ENCODE peak calls at places on chromosomes 2 and 18, in five cellular contexts. S, N, G, W and E are unnamed samples.

GRCh38 chr18:11310476-11311086 is 161.2 kb upstream of the PIEZO2 start:
- DNase-seq in N (peak), W (peak), S (no peak), G (peak), E (no peak)

GRCh38 chr18:60100805-60101204 is 201.0 kb downstream of the PMAIP1 start:
- DNase-seq in S (no peak), N (no peak), W (no peak), G (peak), E (no peak)

GRCh38 chr2:233247744-233248143 is 3.7 kb upstream of the ATG16L1 start:
- DNase-seq in W (no peak), G (peak), N (no peak), S (no peak), E (no peak)

GRCh38 chr2:27085670-27086089 is 892 bp upstream of the KHK start:
- DNase-seq in N (peak), W (peak), S (peak), G (peak), E (no peak)

GRCh38 chr2:146527166-146527565 is 1317.7 kb upstream of the ACVR2A start:
- DNase-seq in S (no peak), G (no peak), N (no peak), W (no peak), E (no peak)

GRCh38 chr2:15640784-15641183 is 49.1 kb downstream of the DDX1 start:
- DNase-seq in N (no peak), G (no peak), W (no peak), S (no peak), E (no peak)

GRCh38 chr2:15544227-15544626 is 16.9 kb downstream of the NBAS start:
- DNase-seq in S (no peak), N (no peak), G (no peak), W (no peak), E (no peak)

GRCh38 chr2:240906141-240906910 is at the start of gene CROCC2:
- DNase-seq in N (no peak), S (no peak), G (no peak), W (no peak), E (no peak)

GRCh38 chr2:208781166-208781565 is 374.6 kb downstream of the PTH2R start:
- DNase-seq in G (no peak), W (no peak), S (no peak), N (no peak), E (no peak)

GRCh38 chr2:221203138-221203537 is 369.0 kb downstream of the EPHA4 start:
- DNase-seq in W (no peak), G (no peak), N (no peak), S (no peak), E (no peak)

GRCh38 chr2:165016772-165017411 is 61.6 kb upstream of the SLC38A11 start:
- DNase-seq in G (peak), S (no peak), N (peak), W (peak), E (no peak)
- TF ChIP-seq CTCF in G (peak), S (no peak), N (peak), W (peak), E (peak)

GRCh38 chr2:196249171-196249570 is 77.8 kb upstream of the STK17B start:
- DNase-seq in S (no peak), W (no peak), N (no peak), G (peak), E (no peak)

GRCh38 chr2:196248467-196249104 is 77.2 kb upstream of the STK17B start:
- DNase-seq in G (no peak), N (no peak), S (no peak), W (no peak), E (no peak)

GRCh38 chr2:196251132-196251531 is 79.8 kb upstream of the STK17B start:
- DNase-seq in S (no peak), N (no peak), G (no peak), W (no peak), E (no peak)

GRCh38 chr2:196247979-196248286 is 76.6 kb upstream of the STK17B start:
- DNase-seq in G (no peak), N (no peak), S (no peak), W (no peak), E (no peak)

DNA sequence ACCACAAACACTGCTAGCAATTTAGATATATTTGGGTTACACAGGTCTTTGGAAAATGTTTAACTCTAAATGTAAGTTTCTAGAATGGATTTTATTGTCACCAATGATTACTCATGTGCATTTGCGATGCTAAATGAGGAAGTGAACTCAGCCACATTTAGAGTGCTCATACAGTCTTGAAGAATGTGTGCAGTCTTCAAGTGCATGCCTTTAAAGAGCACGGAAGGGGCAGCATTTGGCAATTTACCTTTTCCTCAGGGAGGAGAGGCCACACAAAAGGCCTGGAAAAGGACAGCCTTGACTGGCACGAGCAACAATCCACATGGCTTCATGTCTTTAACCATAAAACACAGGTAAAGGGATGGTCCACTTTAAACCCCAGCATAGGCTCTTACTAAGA is 78.5 kb upstream of the STK17B start:
- DNase-seq in G (peak), W (no peak), S (no peak), N (no peak), E (no peak)
- TF ChIP-seq CTCF in G (no peak), W (no peak), S (no peak), N (no peak), E (no peak)

GRCh38 chr2:111669928-111670695 is 213.9 kb downstream of the ANAPC1 start:
- DNase-seq in W (no peak), S (no peak), N (peak), G (peak), E (peak)
- TF ChIP-seq CTCF in W (no peak), S (no peak), N (peak), G (peak), E (peak)

DNA sequence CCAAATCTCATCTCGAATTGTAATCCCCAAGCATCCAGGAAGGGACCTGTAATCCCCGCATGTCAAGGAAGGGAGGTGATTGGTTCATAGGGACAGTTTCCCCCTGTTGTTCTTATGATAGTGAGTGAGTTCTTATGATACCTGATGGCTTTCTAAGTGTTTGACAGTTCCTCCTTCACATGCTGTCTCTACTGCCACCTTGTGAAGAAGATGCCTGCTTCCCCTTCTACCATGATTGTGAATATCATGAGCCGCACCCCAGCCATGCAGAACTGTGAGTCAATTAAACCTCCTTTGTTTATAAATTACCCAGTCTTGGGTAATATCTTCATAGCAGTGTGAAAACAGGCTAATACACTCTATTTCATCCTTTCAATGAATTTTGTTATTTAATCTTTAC is 446.7 kb downstream of the RNF144A start:
- DNase-seq in W (peak), S (no peak), N (no peak), G (no peak), E (no peak)
- TF ChIP-seq CTCF in W (peak), S (no peak), N (peak), G (no peak), E (no peak)

GRCh38 chr2:106869512-106870276 is 16.3 kb downstream of the ST6GAL2 start:
- DNase-seq in G (no peak), W (peak), N (peak), S (no peak), E (no peak)
- TF ChIP-seq CTCF in G (no peak), W (peak), N (peak), S (no peak), E (no peak)

DNA sequence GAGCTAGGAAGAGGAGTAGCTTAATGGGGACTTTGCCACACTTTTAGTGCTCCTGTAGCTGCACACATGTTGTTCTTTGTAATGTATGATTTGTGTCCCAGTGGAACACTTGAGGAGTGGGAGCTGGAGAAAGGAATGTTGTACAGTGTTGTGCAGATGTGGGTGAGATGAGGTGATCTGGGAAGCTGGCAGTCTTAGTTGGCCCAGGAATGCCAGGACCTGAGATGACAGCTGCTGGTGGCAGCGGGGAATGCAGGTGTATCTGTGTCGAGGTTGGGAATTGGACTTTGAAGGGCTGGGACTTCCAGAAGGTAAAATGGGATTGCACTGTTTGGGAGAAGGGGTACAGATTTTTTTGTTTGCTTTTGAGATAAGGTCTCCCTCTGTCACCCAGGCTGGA is 23.6 kb downstream of the NEDD4L start:
- DNase-seq in W (peak), G (no peak), N (no peak), S (no peak), E (no peak)
- TF ChIP-seq CTCF in W (peak), G (no peak), N (peak), S (no peak), E (no peak)

DNA sequence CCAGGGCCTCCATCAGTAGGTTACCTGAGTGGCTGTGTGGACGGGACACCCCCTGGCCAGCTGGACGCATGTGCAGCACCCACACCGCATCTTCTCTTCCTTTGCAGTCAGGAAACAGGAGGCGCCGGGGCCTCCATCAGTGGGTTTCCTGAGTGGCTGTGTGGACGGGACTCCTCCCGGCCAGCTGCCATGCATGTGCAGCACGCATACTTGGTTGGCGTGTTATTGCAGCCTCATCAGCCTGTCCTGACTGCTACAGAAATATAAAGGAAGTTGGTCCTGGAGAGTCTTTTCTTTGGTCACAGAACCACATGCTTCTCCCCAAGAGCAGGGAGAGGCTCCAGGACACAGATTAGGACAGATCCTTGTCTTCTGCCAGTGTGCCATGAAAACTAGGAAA is 74.6 kb downstream of the DCDC2C start:
- DNase-seq in S (no peak), N (no peak), G (no peak), W (no peak), E (no peak)
- TF ChIP-seq CTCF in S (no peak), N (no peak), G (no peak), W (no peak), E (no peak)

GRCh38 chr18:12604445-12605007 is 53.4 kb downstream of the SPIRE1 start:
- DNase-seq in S (no peak), G (no peak), N (no peak), W (no peak), E (no peak)
- TF ChIP-seq CTCF in S (no peak), G (no peak), N (peak), W (no peak), E (peak)

DNA sequence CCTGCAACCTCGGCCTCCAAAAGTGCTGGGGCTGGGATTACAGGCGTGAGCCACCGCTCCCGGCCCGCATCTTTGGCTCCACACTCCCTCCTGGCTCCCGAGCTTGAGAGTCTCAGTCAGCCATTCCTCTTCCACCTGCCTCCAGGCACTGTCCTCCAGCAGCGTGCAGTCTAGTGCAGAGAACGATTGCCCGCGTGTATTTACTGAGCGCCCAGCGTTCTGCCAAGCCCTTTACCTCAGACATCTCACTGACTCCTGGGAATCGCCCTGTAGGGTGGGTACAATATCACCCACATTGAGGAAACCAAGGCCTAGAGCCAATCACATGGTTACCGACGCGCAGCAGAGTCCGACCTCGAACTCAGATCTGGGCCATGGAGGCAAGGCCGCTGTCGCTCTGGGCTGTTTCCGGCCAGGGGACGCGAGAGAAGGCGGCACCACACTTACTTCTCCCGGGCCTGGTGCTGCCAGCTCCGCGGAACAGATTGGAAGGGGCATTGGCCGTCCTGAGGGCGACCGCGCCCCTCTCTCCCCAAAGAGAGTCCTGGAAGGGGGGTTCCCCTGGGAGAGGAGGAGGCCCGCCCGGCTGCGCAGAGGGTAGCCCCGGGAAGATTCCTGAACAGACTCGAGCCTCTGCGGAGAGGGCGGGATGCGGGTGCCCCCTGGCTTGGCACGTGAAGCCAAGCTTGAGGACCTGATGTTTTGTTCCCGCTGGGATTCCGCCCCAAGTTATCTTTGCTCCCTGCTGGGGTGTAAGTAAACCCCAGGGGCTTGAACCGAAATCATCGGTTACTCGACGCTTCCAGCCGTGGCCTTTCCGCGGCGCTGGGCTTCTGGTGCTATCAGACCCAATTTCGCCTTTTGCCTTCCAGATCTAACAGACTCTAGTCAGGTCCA is 5.2 kb upstream of the DLX2 start:
- DNase-seq in S (no peak), N (peak), G (no peak), W (peak), E (no peak)
- TF ChIP-seq CTCF in S (no peak), N (no peak), G (no peak), W (no peak), E (no peak)

DNA sequence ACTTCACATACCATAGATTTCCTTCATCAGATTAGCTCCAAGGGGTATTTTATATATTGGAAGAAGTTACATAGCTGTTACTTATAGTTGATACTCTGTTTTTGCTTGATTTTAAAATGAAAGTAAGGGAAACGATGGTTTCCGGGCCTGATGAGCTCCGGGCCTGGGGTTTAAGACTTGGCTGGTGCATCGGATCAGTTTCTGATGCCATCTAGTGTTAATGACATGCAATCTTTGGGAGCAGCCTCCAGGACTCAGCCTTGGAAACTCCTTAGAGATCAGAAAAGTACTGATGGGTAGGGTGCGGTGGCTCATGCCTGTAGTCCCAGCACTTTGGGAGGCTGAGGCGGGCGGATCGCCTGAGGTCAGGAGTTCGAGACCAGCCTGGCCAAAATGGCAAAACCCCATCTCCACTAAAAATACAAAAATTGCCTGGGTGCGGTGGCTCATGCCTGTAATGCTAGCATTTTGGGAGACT is 47.1 kb upstream of the CNOT11 start:
- DNase-seq in S (no peak), W (peak), G (peak), N (peak), E (peak)
- TF ChIP-seq CTCF in S (peak), W (peak), G (peak), N (peak), E (peak)